ENCODE peak calls at places on chromosome 7, in four cellular contexts. One of them, this sample, is unnamed.

GRCh38 chr7:49398730-49399129 is 374.7 kb upstream of the VWC2 start:
- DNase-seq in H9: no peak
- DNase-seq in neuronal stem cell: no peak
- DNase-seq in H1: no peak
- DNase-seq in this sample: no peak

GRCh38 chr7:18399624-18400235 is 95.8 kb upstream of the HDAC9 start:
- DNase-seq in H9: peak; percentile 33
- DNase-seq in neuronal stem cell: no peak
- DNase-seq in H1: no peak
- DNase-seq in this sample: peak; percentile 13

GRCh38 chr7:98396768-98397167 is 4.1 kb downstream of the BAIAP2L1 start:
- DNase-seq in H9: no peak
- DNase-seq in neuronal stem cell: no peak
- DNase-seq in H1: no peak
- DNase-seq in this sample: no peak

GRCh38 chr7:5248201-5248885 is 34.4 kb upstream of the SLC29A4 start:
- DNase-seq in H9: no peak
- DNase-seq in neuronal stem cell: no peak
- DNase-seq in H1: no peak
- DNase-seq in this sample: peak; percentile 21

GRCh38 chr7:31251441-31251840 is 89.1 kb downstream of the NEUROD6 start:
- DNase-seq in H9: peak; percentile 56
- DNase-seq in neuronal stem cell: no peak
- DNase-seq in H1: no peak
- DNase-seq in this sample: no peak

GRCh38 chr7:93228302-93228701 is 2.0 kb upstream of the HEPACAM2 start:
- DNase-seq in H9: no peak
- DNase-seq in neuronal stem cell: peak; percentile 31
- DNase-seq in H1: no peak
- DNase-seq in this sample: peak; percentile 70

GRCh38 chr7:129122751-129123516 is 21.6 kb upstream of the TSPAN33 start:
- DNase-seq in H9: no peak
- DNase-seq in neuronal stem cell: no peak
- DNase-seq in H1: no peak
- DNase-seq in this sample: peak; percentile 21

GRCh38 chr7:92133133-92133736 is 1.0 kb downstream of the CYP51A1 start:
- DNase-seq in H9: no peak
- DNase-seq in neuronal stem cell: no peak
- DNase-seq in H1: no peak
- DNase-seq in this sample: no peak

GRCh38 chr7:95264225-95264927 is 60.0 kb downstream of the PON1 start:
- DNase-seq in H9: no peak
- DNase-seq in neuronal stem cell: no peak
- DNase-seq in H1: no peak
- DNase-seq in this sample: peak; percentile 41

GRCh38 chr7:119660085-119660484 is 612.9 kb upstream of the KCND2 start:
- DNase-seq in H9: no peak
- DNase-seq in neuronal stem cell: no peak
- DNase-seq in H1: no peak
- DNase-seq in this sample: no peak

GRCh38 chr7:85749715-85750453 is 563.0 kb upstream of the SEMA3D start:
- DNase-seq in H9: peak; percentile 74
- DNase-seq in neuronal stem cell: no peak
- DNase-seq in H1: no peak
- DNase-seq in this sample: no peak

GRCh38 chr7:44990520-44991023 is 9.4 kb upstream of the CCM2 start:
- DNase-seq in H9: no peak
- DNase-seq in neuronal stem cell: no peak
- DNase-seq in H1: no peak
- DNase-seq in this sample: peak; percentile 77

GRCh38 chr7:124208642-124209041 is 175.8 kb upstream of the TMEM229A start:
- DNase-seq in H9: no peak
- DNase-seq in neuronal stem cell: no peak
- DNase-seq in H1: no peak
- DNase-seq in this sample: no peak

GRCh38 chr7:105512926-105513526 is 9.0 kb downstream of the PUS7 start:
- DNase-seq in H9: no peak
- DNase-seq in neuronal stem cell: no peak
- DNase-seq in H1: no peak
- DNase-seq in this sample: no peak

GRCh38 chr7:14583518-14583917 is 319.0 kb downstream of the DGKB start:
- DNase-seq in H9: no peak
- DNase-seq in neuronal stem cell: no peak
- DNase-seq in H1: no peak
- DNase-seq in this sample: no peak

GRCh38 chr7:44347546-44348114 is 22.2 kb upstream of the CAMK2B start:
- DNase-seq in H9: no peak
- DNase-seq in neuronal stem cell: no peak
- DNase-seq in H1: no peak
- DNase-seq in this sample: no peak

GRCh38 chr7:30434140-30434799 is 44.3 kb downstream of the NOD1 start:
- DNase-seq in H9: no peak
- DNase-seq in neuronal stem cell: no peak
- DNase-seq in H1: no peak
- DNase-seq in this sample: no peak

GRCh38 chr7:66267249-66267648 is 62.1 kb downstream of the TPST1 start:
- DNase-seq in H9: no peak
- DNase-seq in neuronal stem cell: no peak
- DNase-seq in H1: no peak
- DNase-seq in this sample: peak; percentile 91

GRCh38 chr7:33107136-33108066 is 1.8 kb downstream of the RP9 start:
- DNase-seq in H9: peak; percentile 77
- DNase-seq in neuronal stem cell: peak; percentile 38
- DNase-seq in H1: no peak
- DNase-seq in this sample: peak; percentile 67

GRCh38 chr7:5203138-5203537 is 13.1 kb downstream of the WIPI2 start:
- DNase-seq in H9: no peak
- DNase-seq in neuronal stem cell: no peak
- DNase-seq in H1: no peak
- DNase-seq in this sample: no peak

GRCh38 chr7:117762055-117762454 is 111.2 kb downstream of the CTTNBP2 start:
- DNase-seq in H9: no peak
- DNase-seq in neuronal stem cell: no peak
- DNase-seq in H1: no peak
- DNase-seq in this sample: no peak

GRCh38 chr7:155369-156000 is 36.9 kb upstream of the FAM20C start:
- DNase-seq in H9: no peak
- DNase-seq in neuronal stem cell: no peak
- DNase-seq in H1: no peak
- DNase-seq in this sample: peak; percentile 36

GRCh38 chr7:80703272-80703671 is 64.8 kb downstream of the CD36 start:
- DNase-seq in H9: no peak
- DNase-seq in neuronal stem cell: no peak
- DNase-seq in H1: no peak
- DNase-seq in this sample: no peak

GRCh38 chr7:148242271-148242801 is 348.2 kb upstream of the C7orf33 start:
- DNase-seq in H9: peak; percentile 66
- DNase-seq in neuronal stem cell: peak; percentile 48
- DNase-seq in H1: peak; percentile 19
- DNase-seq in this sample: peak; percentile 16

GRCh38 chr7:18685961-18686360 is 190.4 kb downstream of the HDAC9 start:
- DNase-seq in H9: no peak
- DNase-seq in neuronal stem cell: no peak
- DNase-seq in H1: no peak
- DNase-seq in this sample: peak; percentile 67

GRCh38 chr7:76364198-76364584 is 5.4 kb upstream of the YWHAG start:
- DNase-seq in H9: peak; percentile 50
- DNase-seq in neuronal stem cell: no peak
- DNase-seq in H1: no peak
- DNase-seq in this sample: peak; percentile 68

GRCh38 chr7:43856996-43857395 is 12.3 kb downstream of the MRPS24 start:
- DNase-seq in H9: no peak
- DNase-seq in neuronal stem cell: no peak
- DNase-seq in H1: no peak
- DNase-seq in this sample: peak; percentile 58

GRCh38 chr7:138374119-138374693 is 85.9 kb upstream of the TRIM24 start:
- DNase-seq in H9: no peak
- DNase-seq in neuronal stem cell: no peak
- DNase-seq in H1: no peak
- DNase-seq in this sample: no peak

GRCh38 chr7:84017653-84018052 is 176.9 kb downstream of the SEMA3A start:
- DNase-seq in H9: no peak
- DNase-seq in neuronal stem cell: no peak
- DNase-seq in H1: no peak
- DNase-seq in this sample: no peak

GRCh38 chr7:123979876-123980275 is 53.0 kb downstream of the TMEM229A start:
- DNase-seq in H9: no peak
- DNase-seq in neuronal stem cell: no peak
- DNase-seq in H1: no peak
- DNase-seq in this sample: no peak

GRCh38 chr7:65441010-65441409 is 67.4 kb downstream of the ZNF92 start:
- DNase-seq in H9: no peak
- DNase-seq in neuronal stem cell: no peak
- DNase-seq in H1: no peak
- DNase-seq in this sample: peak; percentile 45

DNA sequence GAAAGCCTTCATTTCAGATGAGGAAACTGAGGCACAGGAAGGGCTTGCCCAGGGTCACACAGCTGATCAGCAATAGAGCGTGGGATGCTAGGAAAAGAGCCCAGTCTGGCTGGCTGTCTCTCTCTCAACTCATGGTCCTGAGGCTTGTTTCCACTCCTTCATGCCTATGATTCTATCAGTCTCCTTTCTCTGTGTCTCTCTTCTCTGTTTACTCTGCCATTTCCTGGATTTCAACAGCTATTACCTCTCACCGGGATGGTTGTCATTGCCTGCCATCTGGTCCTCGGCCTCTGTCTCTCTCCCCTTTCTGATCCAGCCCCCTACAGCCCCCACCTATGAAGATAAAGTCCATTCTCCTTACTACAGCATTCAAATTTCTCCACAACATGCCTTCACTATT is 93.3 kb upstream of the AGBL3 start:
- DNase-seq in H9: no peak
- DNase-seq in neuronal stem cell: no peak
- DNase-seq in H1: no peak
- DNase-seq in this sample: no peak
- H3K14ac ChIP-seq in H9: no peak overlapping the region
- H3K14ac ChIP-seq in neuronal stem cell: no peak overlapping the region
- H3K14ac ChIP-seq in H1: no peak overlapping the region
- H3K14ac ChIP-seq in this sample: peak overlapping the region; percentile 91

GRCh38 chr7:36736827-36737211 is 12.5 kb upstream of the AOAH start:
- DNase-seq in H9: no peak
- DNase-seq in neuronal stem cell: no peak
- DNase-seq in H1: no peak
- DNase-seq in this sample: no peak

GRCh38 chr7:36734731-36735130 is 10.4 kb upstream of the AOAH start:
- DNase-seq in H9: no peak
- DNase-seq in neuronal stem cell: no peak
- DNase-seq in H1: no peak
- DNase-seq in this sample: no peak

GRCh38 chr7:36735172-36735571 is 10.9 kb upstream of the AOAH start:
- DNase-seq in H9: no peak
- DNase-seq in neuronal stem cell: no peak
- DNase-seq in H1: no peak
- DNase-seq in this sample: no peak

GRCh38 chr7:36739351-36739750 is 15.1 kb upstream of the AOAH start:
- DNase-seq in H9: no peak
- DNase-seq in neuronal stem cell: no peak
- DNase-seq in H1: no peak
- DNase-seq in this sample: no peak

GRCh38 chr7:36736090-36736826 is 12.0 kb upstream of the AOAH start:
- DNase-seq in H9: no peak
- DNase-seq in neuronal stem cell: no peak
- DNase-seq in H1: no peak
- DNase-seq in this sample: no peak
- H3K4me2 ChIP-seq in H9: no peak overlapping the region
- H3K4me2 ChIP-seq in neuronal stem cell: no peak overlapping the region
- H3K4me2 ChIP-seq in H1: no peak overlapping the region
- H3K4me2 ChIP-seq in this sample: no peak overlapping the region

DNA sequence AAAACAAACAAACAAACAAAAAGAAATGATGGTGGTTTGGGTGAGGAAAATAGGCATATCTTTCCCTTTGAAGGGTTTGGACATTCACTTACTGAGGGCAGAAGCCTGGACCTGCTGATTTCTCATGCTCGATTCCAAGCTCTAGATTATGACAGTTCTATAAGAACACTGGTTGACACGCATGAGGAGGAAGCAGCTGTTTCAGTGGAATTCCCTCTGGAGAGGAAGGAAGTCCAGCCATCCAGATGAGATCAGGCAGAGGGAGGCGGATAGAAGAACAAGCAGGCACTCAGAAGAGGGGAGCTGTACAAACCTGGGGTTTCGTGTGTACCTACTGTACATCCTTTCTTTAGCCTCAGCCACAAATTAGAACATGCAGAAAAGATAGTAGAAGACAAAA is 691.9 kb downstream of the INHBA start:
- DNase-seq in H9: no peak
- DNase-seq in neuronal stem cell: no peak
- DNase-seq in H1: no peak
- DNase-seq in this sample: no peak
- H3K14ac ChIP-seq in H9: no peak overlapping the region
- H3K14ac ChIP-seq in neuronal stem cell: no peak overlapping the region
- H3K14ac ChIP-seq in H1: no peak overlapping the region
- H3K14ac ChIP-seq in this sample: peak overlapping the region; percentile 84

DNA sequence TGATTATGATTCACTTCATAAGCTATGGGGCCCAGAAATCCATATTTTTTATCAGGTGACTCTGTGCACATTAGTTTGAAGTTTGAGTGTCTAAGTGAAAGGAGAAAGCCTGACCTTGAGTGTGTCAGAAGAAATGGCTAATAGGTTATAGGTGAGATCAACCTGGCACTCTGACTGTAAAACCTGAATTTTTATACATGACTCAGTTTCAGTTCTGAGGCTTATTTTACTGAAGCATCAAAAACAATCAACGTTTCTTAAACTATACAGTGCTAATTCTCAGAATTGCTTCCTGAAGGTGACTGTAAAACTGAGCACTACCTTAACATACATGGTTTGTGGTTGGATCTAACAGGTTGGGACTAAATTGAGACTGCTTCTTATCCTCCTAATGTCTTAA is 159.4 kb upstream of the AHR start:
- DNase-seq in H9: no peak
- DNase-seq in neuronal stem cell: no peak
- DNase-seq in H1: no peak
- DNase-seq in this sample: no peak
- H3K4me2 ChIP-seq in H9: no peak overlapping the region
- H3K4me2 ChIP-seq in neuronal stem cell: no peak overlapping the region
- H3K4me2 ChIP-seq in H1: no peak overlapping the region
- H3K4me2 ChIP-seq in this sample: no peak overlapping the region

This sample was measured in IMR-90.